ENCODE peak calls at places on chromosomes 4 and X, in ten cellular contexts. Z is iris pigment epithelial cell; D is SJSA1; V is Peyer's patch; P is central memory CD4-positive, alpha-beta T cell; N is head of caudate nucleus; E is colonic mucosa; C is activated T-helper 1 cell treated with Interleukin-2 at 50 U/mL for 16 hours; O is activated CD4-positive, alpha-beta memory T cell treated with anti-CD3 and anti-CD28 coated beads for 36 hours; L is brain microvascular endothelial cell. U is an unnamed sample.

GRCh38 chrX:9483376-9483775 is 18.5 kb downstream of the TBL1X start:
- DNase-seq in Z (no peak), D (no peak), V (no peak), P (no peak), N (no peak), E (no peak), C (no peak), O (no peak), L (no peak), U (no peak)

GRCh38 chrX:98956014-98956413 is 1454.1 kb downstream of the PCDH19 start:
- DNase-seq in Z (no peak), D (no peak), V (no peak), P (no peak), N (no peak), E (no peak), C (no peak), O (no peak), L (no peak), U (no peak)

GRCh38 chr4:15691346-15692140 is 9.9 kb downstream of the FAM200B start:
- DNase-seq in Z (peak), D (peak), V (no peak), P (no peak), N (no peak), E (no peak), C (no peak), O (no peak), L (peak), U (no peak)

GRCh38 chrX:30824275-30824674 is 64.8 kb downstream of the TAB3 start:
- DNase-seq in Z (no peak), D (no peak), V (no peak), P (no peak), N (no peak), E (no peak), C (no peak), O (no peak), L (no peak), U (no peak)

GRCh38 chrX:11261260-11261659 is 32.0 kb upstream of the AMELX start:
- DNase-seq in Z (peak), D (no peak), V (no peak), P (no peak), N (no peak), E (no peak), C (no peak), O (no peak), L (peak), U (no peak)

GRCh38 chrX:110051559-110051958 is 48.6 kb downstream of the TMEM164 start:
- DNase-seq in Z (no peak), D (no peak), V (no peak), P (no peak), N (no peak), E (no peak), C (no peak), O (no peak), L (no peak), U (no peak)

GRCh38 chr4:3306465-3306864 is 13.6 kb downstream of the RGS12 start:
- DNase-seq in Z (no peak), D (no peak), V (peak), P (no peak), N (peak), E (no peak), C (no peak), O (no peak), L (no peak), U (no peak)

GRCh38 chr4:1771555-1772305 is 21.4 kb upstream of the FGFR3 start:
- DNase-seq in Z (no peak), D (no peak), V (no peak), P (no peak), N (no peak), E (no peak), C (no peak), O (peak), L (no peak), U (no peak)

GRCh38 chr4:57182132-57182874 is 72.1 kb upstream of the IGFBP7 start:
- DNase-seq in Z (no peak), D (no peak), V (no peak), P (no peak), N (peak), E (no peak), C (no peak), O (no peak), L (no peak), U (no peak)

GRCh38 chr4:71290074-71290473 is 48.7 kb upstream of the SLC4A4 start:
- DNase-seq in Z (peak), D (no peak), V (no peak), P (no peak), N (no peak), E (no peak), C (no peak), O (no peak), L (peak), U (no peak)

GRCh38 chrX:22184096-22184495 is 88.6 kb upstream of the CBLL2 start:
- DNase-seq in Z (no peak), D (no peak), V (no peak), P (no peak), N (no peak), E (no peak), C (no peak), O (no peak), L (no peak), U (no peak)

GRCh38 chr4:149077142-149077541 is 634.9 kb upstream of the NR3C2 start:
- DNase-seq in Z (peak), D (no peak), V (no peak), P (no peak), N (no peak), E (no peak), C (no peak), O (no peak), L (no peak), U (no peak)

GRCh38 chr4:149884529-149885206 is 69.0 kb upstream of the IQCM start:
- DNase-seq in Z (no peak), D (no peak), V (no peak), P (no peak), N (no peak), E (peak), C (no peak), O (no peak), L (no peak), U (no peak)

GRCh38 chr4:115154826-115155225 is 41.4 kb upstream of the NDST4 start:
- DNase-seq in Z (no peak), D (no peak), V (no peak), P (no peak), N (no peak), E (no peak), C (no peak), O (no peak), L (no peak), U (no peak)

GRCh38 chr4:155780773-155781172 is 22.0 kb downstream of the GUCY1B1 start:
- DNase-seq in Z (peak), D (no peak), V (no peak), P (no peak), N (no peak), E (no peak), C (no peak), O (no peak), L (no peak), U (no peak)

GRCh38 chr4:122476745-122477144 is 20.2 kb upstream of the IL2 start:
- DNase-seq in Z (no peak), D (no peak), V (no peak), P (no peak), N (no peak), E (no peak), C (no peak), O (no peak), L (no peak), U (no peak)

GRCh38 chr4:15035152-15035551 is 32.9 kb downstream of the CPEB2 start:
- DNase-seq in Z (peak), D (no peak), V (no peak), P (no peak), N (no peak), E (no peak), C (no peak), O (no peak), L (peak), U (no peak)

GRCh38 chr4:119865789-119866188 is 200.9 kb downstream of the MAD2L1 start:
- DNase-seq in Z (no peak), D (no peak), V (no peak), P (no peak), N (no peak), E (no peak), C (no peak), O (no peak), L (no peak), U (no peak)

GRCh38 chrX:56790778-56791177 is 61.7 kb downstream of the NBDY start:
- DNase-seq in Z (no peak), D (no peak), V (peak), P (no peak), N (peak), E (peak), C (no peak), O (no peak), L (no peak), U (no peak)

GRCh38 chr4:33369366-33369899 is 2649.3 kb downstream of the PCDH7 start:
- DNase-seq in Z (peak), D (no peak), V (no peak), P (no peak), N (no peak), E (no peak), C (no peak), O (no peak), L (no peak), U (no peak)

GRCh38 chr4:147811878-147812277 is 80.0 kb downstream of the ARHGAP10 start:
- DNase-seq in Z (no peak), D (no peak), V (no peak), P (no peak), N (no peak), E (no peak), C (no peak), O (no peak), L (no peak), U (no peak)

GRCh38 chr4:184163813-184164212 is 53.9 kb downstream of the ENPP6 start:
- DNase-seq in Z (peak), D (no peak), V (no peak), P (no peak), N (peak), E (peak), C (no peak), O (peak), L (peak), U (no peak)

GRCh38 chr4:89653012-89653411 is 183.9 kb downstream of the SNCA start:
- DNase-seq in Z (no peak), D (no peak), V (no peak), P (no peak), N (no peak), E (no peak), C (no peak), O (no peak), L (no peak), U (no peak)

GRCh38 chr4:117596917-117597316 is 437.4 kb upstream of the NDST3 start:
- DNase-seq in Z (no peak), D (no peak), V (no peak), P (no peak), N (no peak), E (no peak), C (no peak), O (no peak), L (no peak), U (no peak)

GRCh38 chr4:145285928-145286327 is 105.5 kb upstream of the OTUD4 start:
- DNase-seq in Z (peak), D (no peak), V (no peak), P (no peak), N (no peak), E (no peak), C (no peak), O (no peak), L (peak), U (no peak)

GRCh38 chrX:23786268-23786815 is 3.4 kb downstream of the SAT1 start:
- DNase-seq in Z (peak), D (no peak), V (no peak), P (no peak), N (no peak), E (no peak), C (no peak), O (no peak), L (peak), U (no peak)